ENCODE peak calls at places on chromosomes 16 and 17, in six cellular contexts. One of them, this sample, is unnamed.
A peak's percentile ranks its signal among the peaks of the same experiment; 100 is the strongest.

GRCh38 chr17:63191610-63192009 is 225.6 kb downstream of the TANC2 start:
- DNase-seq in thoracic aorta: no peak
- DNase-seq in tibial artery: peak; percentile 40
- DNase-seq in hepatocyte: no peak
- DNase-seq in ascending aorta: no peak
- DNase-seq in naive thymus-derived CD4-positive, alpha-beta T cell: no peak
- DNase-seq in this sample: peak; percentile 68

GRCh38 chr16:68377667-68378420 is 67.0 kb downstream of the PRMT7 start:
- DNase-seq in thoracic aorta: no peak
- DNase-seq in tibial artery: no peak
- DNase-seq in hepatocyte: no peak
- DNase-seq in ascending aorta: no peak
- DNase-seq in naive thymus-derived CD4-positive, alpha-beta T cell: no peak
- DNase-seq in this sample: no peak

GRCh38 chr16:73978407-73978784 is 318.2 kb upstream of the PSMD7 start:
- DNase-seq in thoracic aorta: no peak
- DNase-seq in tibial artery: no peak
- DNase-seq in hepatocyte: no peak
- DNase-seq in ascending aorta: no peak
- DNase-seq in naive thymus-derived CD4-positive, alpha-beta T cell: no peak
- DNase-seq in this sample: no peak

GRCh38 chr17:17783121-17783824 is 53.5 kb downstream of the SREBF1 start:
- DNase-seq in thoracic aorta: no peak
- DNase-seq in tibial artery: no peak
- DNase-seq in hepatocyte: peak; percentile 62
- DNase-seq in ascending aorta: no peak
- DNase-seq in naive thymus-derived CD4-positive, alpha-beta T cell: peak; percentile 63
- DNase-seq in this sample: no peak

GRCh38 chr17:7714721-7715594 is 2.6 kb upstream of the DNAH2 start:
- DNase-seq in thoracic aorta: no peak
- DNase-seq in tibial artery: no peak
- DNase-seq in hepatocyte: no peak
- DNase-seq in ascending aorta: no peak
- DNase-seq in naive thymus-derived CD4-positive, alpha-beta T cell: no peak
- DNase-seq in this sample: no peak

GRCh38 chr16:27033281-27033680 is 33.4 kb upstream of the C16orf82 start:
- DNase-seq in thoracic aorta: no peak
- DNase-seq in tibial artery: no peak
- DNase-seq in hepatocyte: no peak
- DNase-seq in ascending aorta: no peak
- DNase-seq in naive thymus-derived CD4-positive, alpha-beta T cell: no peak
- DNase-seq in this sample: no peak

GRCh38 chr16:55392701-55393100 is 68.7 kb downstream of the IRX6 start:
- DNase-seq in thoracic aorta: no peak
- DNase-seq in tibial artery: no peak
- DNase-seq in hepatocyte: no peak
- DNase-seq in ascending aorta: no peak
- DNase-seq in naive thymus-derived CD4-positive, alpha-beta T cell: no peak
- DNase-seq in this sample: no peak

GRCh38 chr17:13735444-13735843 is 133.7 kb upstream of the HS3ST3A1 start:
- DNase-seq in thoracic aorta: no peak
- DNase-seq in tibial artery: no peak
- DNase-seq in hepatocyte: no peak
- DNase-seq in ascending aorta: no peak
- DNase-seq in naive thymus-derived CD4-positive, alpha-beta T cell: no peak
- DNase-seq in this sample: no peak

GRCh38 chr17:65407017-65407416 is 154.4 kb downstream of the AXIN2 start:
- DNase-seq in thoracic aorta: no peak
- DNase-seq in tibial artery: no peak
- DNase-seq in hepatocyte: no peak
- DNase-seq in ascending aorta: no peak
- DNase-seq in naive thymus-derived CD4-positive, alpha-beta T cell: no peak
- DNase-seq in this sample: no peak

GRCh38 chr16:53433509-53433908 is 762 bp upstream of the RBL2 start:
- DNase-seq in thoracic aorta: no peak
- DNase-seq in tibial artery: no peak
- DNase-seq in hepatocyte: peak; percentile 20
- DNase-seq in ascending aorta: no peak
- DNase-seq in naive thymus-derived CD4-positive, alpha-beta T cell: no peak
- DNase-seq in this sample: no peak

GRCh38 chr17:7834554-7834890 is 505 bp downstream of the KDM6B start:
- DNase-seq in thoracic aorta: no peak
- DNase-seq in tibial artery: no peak
- DNase-seq in hepatocyte: peak; percentile 71
- DNase-seq in ascending aorta: peak; percentile 84
- DNase-seq in naive thymus-derived CD4-positive, alpha-beta T cell: no peak
- DNase-seq in this sample: peak; percentile 94

GRCh38 chr16:4360538-4361021 is 9.5 kb upstream of the PAM16 start:
- DNase-seq in thoracic aorta: no peak
- DNase-seq in tibial artery: no peak
- DNase-seq in hepatocyte: no peak
- DNase-seq in ascending aorta: no peak
- DNase-seq in naive thymus-derived CD4-positive, alpha-beta T cell: no peak
- DNase-seq in this sample: no peak

GRCh38 chr17:226773-227580 is 45.5 kb upstream of the DOC2B start:
- DNase-seq in thoracic aorta: no peak
- DNase-seq in tibial artery: peak; percentile 15
- DNase-seq in hepatocyte: no peak
- DNase-seq in ascending aorta: peak; percentile 33
- DNase-seq in naive thymus-derived CD4-positive, alpha-beta T cell: no peak
- DNase-seq in this sample: peak; percentile 28

GRCh38 chr17:47937915-47938314 is 3.5 kb upstream of the PNPO start:
- DNase-seq in thoracic aorta: no peak
- DNase-seq in tibial artery: no peak
- DNase-seq in hepatocyte: no peak
- DNase-seq in ascending aorta: no peak
- DNase-seq in naive thymus-derived CD4-positive, alpha-beta T cell: no peak
- DNase-seq in this sample: no peak

GRCh38 chr17:16258916-16259315 is 41.9 kb downstream of the PIGL start:
- DNase-seq in thoracic aorta: no peak
- DNase-seq in tibial artery: no peak
- DNase-seq in hepatocyte: no peak
- DNase-seq in ascending aorta: no peak
- DNase-seq in naive thymus-derived CD4-positive, alpha-beta T cell: no peak
- DNase-seq in this sample: no peak

GRCh38 chr17:45020354-45021138 is 30.9 kb downstream of the DCAKD start:
- DNase-seq in thoracic aorta: no peak
- DNase-seq in tibial artery: peak; percentile 43
- DNase-seq in hepatocyte: no peak
- DNase-seq in ascending aorta: no peak
- DNase-seq in naive thymus-derived CD4-positive, alpha-beta T cell: no peak
- DNase-seq in this sample: no peak

GRCh38 chr17:58320163-58320558 is 8.4 kb downstream of the TSPOAP1 start:
- DNase-seq in thoracic aorta: no peak
- DNase-seq in tibial artery: no peak
- DNase-seq in hepatocyte: no peak
- DNase-seq in ascending aorta: peak; percentile 38
- DNase-seq in naive thymus-derived CD4-positive, alpha-beta T cell: peak; percentile 21
- DNase-seq in this sample: no peak

GRCh38 chr17:48522031-48522593 is 8.7 kb downstream of the HOXB1 start:
- DNase-seq in thoracic aorta: no peak
- DNase-seq in tibial artery: no peak
- DNase-seq in hepatocyte: no peak
- DNase-seq in ascending aorta: no peak
- DNase-seq in naive thymus-derived CD4-positive, alpha-beta T cell: no peak
- DNase-seq in this sample: peak; percentile 37

GRCh38 chr17:75927286-75927922 is 13.4 kb downstream of the FBF1 start:
- DNase-seq in thoracic aorta: no peak
- DNase-seq in tibial artery: no peak
- DNase-seq in hepatocyte: no peak
- DNase-seq in ascending aorta: no peak
- DNase-seq in naive thymus-derived CD4-positive, alpha-beta T cell: no peak
- DNase-seq in this sample: peak; percentile 74

DNA sequence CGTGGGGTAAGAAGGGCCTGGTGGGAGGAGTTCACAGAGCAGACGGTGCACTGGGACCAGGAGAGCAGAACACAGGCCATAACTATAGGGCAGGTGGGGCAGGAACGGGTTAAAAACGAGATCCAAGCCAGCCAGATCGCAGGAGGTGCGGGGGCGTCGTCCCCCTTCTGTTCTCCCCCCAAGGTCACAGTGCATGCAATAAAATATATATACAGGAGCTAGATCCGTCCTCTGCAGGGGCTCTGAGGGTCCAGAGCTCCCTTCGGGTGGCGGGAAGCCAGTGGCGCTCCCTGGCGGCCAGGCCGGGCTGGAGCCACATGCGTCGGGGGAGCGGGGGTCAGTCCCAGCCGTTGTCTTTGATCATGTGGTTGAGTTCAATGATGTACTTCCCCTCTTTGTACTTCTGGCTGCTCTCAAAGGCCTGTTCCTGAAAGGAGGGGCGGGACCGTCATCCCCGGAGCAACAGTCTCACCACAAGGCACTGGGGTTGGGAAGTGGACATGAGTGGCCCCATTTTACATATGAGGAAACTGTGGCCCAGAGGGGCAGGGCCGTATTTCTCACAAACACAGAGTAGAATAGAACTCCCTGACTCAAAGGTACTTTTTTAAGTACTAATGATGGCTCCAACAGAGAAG is 768 bp upstream of the TBX6 start:
- DNase-seq in thoracic aorta: no peak
- DNase-seq in tibial artery: peak; percentile 87
- DNase-seq in hepatocyte: peak; percentile 68
- DNase-seq in ascending aorta: peak; percentile 90
- DNase-seq in naive thymus-derived CD4-positive, alpha-beta T cell: peak; percentile 81
- DNase-seq in this sample: peak; percentile 95
- H3K4me1 ChIP-seq in thoracic aorta: peaks cover 54% of the 10 kb centered on the region
- H3K4me1 ChIP-seq in tibial artery: peaks cover 32% of the 10 kb centered on the region
- H3K4me1 ChIP-seq in hepatocyte: peaks cover 15% of the 10 kb centered on the region
- H3K4me1 ChIP-seq in ascending aorta: peaks cover 22% of the 10 kb centered on the region
- H3K4me1 ChIP-seq in naive thymus-derived CD4-positive, alpha-beta T cell: peaks cover 47% of the 10 kb centered on the region
- H3K4me1 ChIP-seq in this sample: peaks cover 76% of the 10 kb centered on the region

GRCh38 chr17:38896373-38896954 is 26.6 kb downstream of the LASP1 start:
- DNase-seq in thoracic aorta: no peak
- DNase-seq in tibial artery: no peak
- DNase-seq in hepatocyte: no peak
- DNase-seq in ascending aorta: no peak
- DNase-seq in naive thymus-derived CD4-positive, alpha-beta T cell: no peak
- DNase-seq in this sample: no peak
- H3K4me1 ChIP-seq in thoracic aorta: peaks cover 75% of the 10 kb centered on the region
- H3K4me1 ChIP-seq in tibial artery: peaks cover 62% of the 10 kb centered on the region
- H3K4me1 ChIP-seq in hepatocyte: peaks cover 35% of the 10 kb centered on the region
- H3K4me1 ChIP-seq in ascending aorta: peaks cover 26% of the 10 kb centered on the region
- H3K4me1 ChIP-seq in naive thymus-derived CD4-positive, alpha-beta T cell: peaks cover 79% of the 10 kb centered on the region
- H3K4me1 ChIP-seq in this sample: peaks cover 48% of the 10 kb centered on the region

DNA sequence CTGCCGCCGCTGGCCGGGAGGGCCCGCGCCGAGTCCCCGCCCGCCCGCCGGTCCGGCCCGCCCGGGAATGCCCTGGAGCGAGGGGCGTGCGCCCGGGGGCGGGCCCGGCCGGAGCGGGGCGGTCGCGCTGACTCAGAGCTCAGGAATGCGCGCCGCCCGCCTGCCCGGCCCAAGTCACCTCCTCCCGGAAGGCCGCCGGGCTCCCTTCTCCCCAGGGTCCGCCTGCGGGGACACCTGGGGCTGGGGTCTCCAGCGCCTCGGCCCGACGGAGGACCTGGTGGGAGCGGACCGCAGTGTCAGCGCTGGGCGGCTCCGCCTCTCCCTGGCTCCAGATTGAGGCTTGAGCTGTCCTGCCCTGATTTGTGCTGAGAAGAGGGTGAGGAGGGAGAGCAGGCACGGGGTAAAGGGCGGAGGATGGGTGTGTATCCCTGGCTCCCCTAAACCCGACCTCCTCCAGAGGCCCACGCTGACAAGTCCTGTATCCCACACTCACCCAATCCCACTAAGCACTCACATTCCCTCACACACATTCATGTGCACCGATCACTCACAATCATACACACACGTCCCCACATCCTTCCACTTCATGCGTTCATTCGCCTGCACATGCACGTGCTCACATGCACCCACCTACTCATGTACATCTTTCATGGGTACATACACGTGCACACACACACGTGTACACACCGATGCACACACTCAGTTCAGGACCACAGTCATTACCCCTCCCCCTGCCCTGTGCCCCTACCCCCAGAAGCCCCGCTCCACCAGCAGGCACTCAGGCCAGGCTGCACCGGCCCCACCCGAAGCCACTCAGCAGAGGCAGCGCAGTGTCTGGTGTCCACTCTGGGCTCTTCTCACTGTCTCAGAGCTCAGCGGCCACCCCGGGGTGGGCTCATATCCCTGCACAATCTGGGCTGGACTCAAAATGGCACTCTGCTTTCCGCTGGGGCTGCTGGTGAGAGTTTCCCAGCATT is at the start of gene RHBDF1:
- DNase-seq in thoracic aorta: no peak
- DNase-seq in tibial artery: no peak
- DNase-seq in hepatocyte: peak; percentile 93
- DNase-seq in ascending aorta: peak; percentile 77
- DNase-seq in naive thymus-derived CD4-positive, alpha-beta T cell: peak; percentile 52
- DNase-seq in this sample: peak; percentile 57
- H3K4me1 ChIP-seq in thoracic aorta: peaks cover 82% of the 10 kb centered on the region
- H3K4me1 ChIP-seq in tibial artery: peaks cover 81% of the 10 kb centered on the region
- H3K4me1 ChIP-seq in hepatocyte: peaks cover 63% of the 10 kb centered on the region
- H3K4me1 ChIP-seq in ascending aorta: peaks cover 24% of the 10 kb centered on the region
- H3K4me1 ChIP-seq in naive thymus-derived CD4-positive, alpha-beta T cell: peaks cover 14% of the 10 kb centered on the region
- H3K4me1 ChIP-seq in this sample: peaks cover 30% of the 10 kb centered on the region

GRCh38 chr17:79169366-79169765 is 94.7 kb downstream of the ENGASE start:
- DNase-seq in thoracic aorta: no peak
- DNase-seq in tibial artery: no peak
- DNase-seq in hepatocyte: no peak
- DNase-seq in ascending aorta: no peak
- DNase-seq in naive thymus-derived CD4-positive, alpha-beta T cell: no peak
- DNase-seq in this sample: no peak
- H3K4me1 ChIP-seq in thoracic aorta: no peaks in the 10 kb centered on the region
- H3K4me1 ChIP-seq in tibial artery: no peaks in the 10 kb centered on the region
- H3K4me1 ChIP-seq in hepatocyte: no peaks in the 10 kb centered on the region
- H3K4me1 ChIP-seq in ascending aorta: no peaks in the 10 kb centered on the region
- H3K4me1 ChIP-seq in naive thymus-derived CD4-positive, alpha-beta T cell: no peaks in the 10 kb centered on the region
- H3K4me1 ChIP-seq in this sample: no peaks in the 10 kb centered on the region

GRCh38 chr16:66376114-66376513 is 9.6 kb downstream of the CDH5 start:
- DNase-seq in thoracic aorta: no peak
- DNase-seq in tibial artery: no peak
- DNase-seq in hepatocyte: no peak
- DNase-seq in ascending aorta: no peak
- DNase-seq in naive thymus-derived CD4-positive, alpha-beta T cell: no peak
- DNase-seq in this sample: no peak

GRCh38 chr16:66376577-66377326 is 10.3 kb downstream of the CDH5 start:
- DNase-seq in thoracic aorta: no peak
- DNase-seq in tibial artery: no peak
- DNase-seq in hepatocyte: no peak
- DNase-seq in ascending aorta: no peak
- DNase-seq in naive thymus-derived CD4-positive, alpha-beta T cell: no peak
- DNase-seq in this sample: no peak

GRCh38 chr16:66375451-66375850 is 9.0 kb downstream of the CDH5 start:
- DNase-seq in thoracic aorta: no peak
- DNase-seq in tibial artery: no peak
- DNase-seq in hepatocyte: no peak
- DNase-seq in ascending aorta: no peak
- DNase-seq in naive thymus-derived CD4-positive, alpha-beta T cell: no peak
- DNase-seq in this sample: no peak

GRCh38 chr16:66378739-66379570 is 12.5 kb downstream of the CDH5 start:
- DNase-seq in thoracic aorta: no peak
- DNase-seq in tibial artery: no peak
- DNase-seq in hepatocyte: no peak
- DNase-seq in ascending aorta: no peak
- DNase-seq in naive thymus-derived CD4-positive, alpha-beta T cell: no peak
- DNase-seq in this sample: no peak

GRCh38 chr16:66377327-66377723 is 10.8 kb downstream of the CDH5 start:
- DNase-seq in thoracic aorta: no peak
- DNase-seq in tibial artery: no peak
- DNase-seq in hepatocyte: no peak
- DNase-seq in ascending aorta: no peak
- DNase-seq in naive thymus-derived CD4-positive, alpha-beta T cell: no peak
- DNase-seq in this sample: peak; percentile 17
- H3K4me1 ChIP-seq in thoracic aorta: no peaks in the 10 kb centered on the region
- H3K4me1 ChIP-seq in tibial artery: no peaks in the 10 kb centered on the region
- H3K4me1 ChIP-seq in hepatocyte: no peaks in the 10 kb centered on the region
- H3K4me1 ChIP-seq in ascending aorta: no peaks in the 10 kb centered on the region
- H3K4me1 ChIP-seq in naive thymus-derived CD4-positive, alpha-beta T cell: no peaks in the 10 kb centered on the region
- H3K4me1 ChIP-seq in this sample: no peaks in the 10 kb centered on the region